ENCODE peak calls at places on chromosomes 6 and 20, in ten cellular contexts. L is suprapubic skin; A is hippocampal formation; P is activated CD4-positive, CD25-positive, alpha-beta regulatory T cell treated with anti-CD3 and anti-CD28 coated beads, Interleukin-2, amount 50 U/mL, for 72 hours; B is stomach; G is kidney tubule cell; M is endothelial cell; U is EH; Y is DND-41; I is A172. C is an unnamed sample.

GRCh38 chr6:88870728-88871330 is 92.6 kb downstream of the RNGTT start:
- DNase-seq in I (peak; percentile 38), B (no peak), A (no peak), G (peak; percentile 72), P (no peak), U (peak; percentile 64), Y (peak; percentile 37), L (no peak), M (peak; percentile 30), C (no peak)

GRCh38 chr20:12255571-12255970 is 337.9 kb downstream of the BTBD3 start:
- DNase-seq in L (no peak), U (no peak), G (no peak), M (no peak), P (no peak), I (no peak), A (no peak), B (no peak), Y (no peak), C (peak; percentile 18)

GRCh38 chr20:23100021-23100753 is 14.1 kb upstream of the CD93 start:
- DNase-seq in I (no peak), B (no peak), M (no peak), L (no peak), P (no peak), G (no peak), U (no peak), Y (no peak), A (no peak), C (no peak)

GRCh38 chr6:42339991-42340401 is 111.7 kb downstream of the TRERF1 start:
- DNase-seq in G (peak; percentile 51), I (peak; percentile 37), M (no peak), Y (no peak), P (peak; percentile 46), A (no peak), B (no peak), L (no peak), U (peak; percentile 17), C (no peak)

GRCh38 chr6:31896856-31897611 is 464 bp downstream of the EHMT2 start:
- DNase-seq in B (no peak), P (no peak), L (no peak), A (no peak), M (no peak), G (no peak), U (no peak), Y (no peak), I (no peak), C (no peak)

GRCh38 chr20:38426006-38426405 is 9.1 kb downstream of the SNHG17 start:
- DNase-seq in G (peak; percentile 77), Y (no peak), A (no peak), U (peak; percentile 95), B (no peak), M (no peak), P (no peak), L (no peak), I (peak; percentile 97), C (no peak)

GRCh38 chr6:92364948-92365386 is 1054.4 kb downstream of the EPHA7 start:
- DNase-seq in L (no peak), I (no peak), Y (no peak), P (no peak), B (no peak), A (no peak), U (no peak), G (no peak), M (no peak), C (no peak)

GRCh38 chr20:64024141-64024990 is 11.6 kb upstream of the C20orf204 start:
- DNase-seq in B (no peak), U (no peak), Y (no peak), I (no peak), L (no peak), A (no peak), M (no peak), G (no peak), P (no peak), C (no peak)

GRCh38 chr6:99130897-99131873 is 183.4 kb upstream of the FBXL4 start:
- DNase-seq in Y (no peak), P (no peak), U (no peak), L (no peak), I (no peak), G (no peak), A (no peak), M (no peak), B (no peak), C (no peak)

GRCh38 chr20:64145458-64146300 is 18.6 kb upstream of the MYT1 start:
- DNase-seq in U (no peak), B (no peak), Y (peak; percentile 22), M (no peak), P (no peak), A (no peak), G (no peak), L (peak; percentile 50), I (no peak), C (no peak)

GRCh38 chr6:26031151-26031594 is 56.1 kb upstream of the HFE start:
- DNase-seq in U (peak; percentile 19), Y (no peak), M (no peak), A (no peak), L (no peak), G (peak; percentile 50), I (no peak), P (no peak), B (no peak), C (no peak)

GRCh38 chr20:50744143-50744792 is 12.9 kb downstream of the PARD6B start:
- DNase-seq in A (no peak), G (peak; percentile 85), U (peak; percentile 92), L (no peak), P (no peak), B (peak; percentile 68), I (peak; percentile 87), M (no peak), Y (no peak), C (no peak)

GRCh38 chr6:105136433-105137350 is 43.1 kb downstream of the POPDC3 start:
- DNase-seq in U (peak; percentile 69), I (no peak), L (peak; percentile 81), B (peak; percentile 57), A (peak; percentile 78), G (peak; percentile 30), M (peak; percentile 69), P (peak; percentile 34), Y (no peak), C (peak; percentile 47)

GRCh38 chr6:3209114-3210023 is 18.1 kb downstream of the TUBB2B start:
- DNase-seq in B (peak; percentile 36), Y (no peak), G (peak; percentile 96), P (peak; percentile 47), U (peak; percentile 99), M (no peak), A (no peak), L (no peak), I (peak; percentile 100), C (no peak)

GRCh38 chr6:46113370-46113769 is 16.4 kb upstream of the ENPP4 start:
- DNase-seq in P (no peak), M (no peak), I (no peak), B (no peak), G (peak; percentile 6), Y (no peak), L (no peak), U (no peak), A (no peak), C (no peak)

GRCh38 chr6:107323133-107323785 is 136.1 kb downstream of the PDSS2 start:
- DNase-seq in U (peak; percentile 64), Y (no peak), A (no peak), I (no peak), M (no peak), P (no peak), B (no peak), G (peak; percentile 46), L (no peak), C (no peak)

GRCh38 chr20:48875914-48876240 is 45.6 kb upstream of the ARFGEF2 start:
- DNase-seq in M (no peak), P (no peak), Y (no peak), A (no peak), G (no peak), L (no peak), B (no peak), I (peak; percentile 62), U (peak; percentile 29), C (no peak)

GRCh38 chr6:135008941-135009290 is 45.7 kb downstream of the HBS1L start:
- DNase-seq in P (no peak), A (no peak), Y (no peak), B (no peak), M (no peak), U (no peak), I (no peak), G (no peak), L (no peak), C (no peak)

GRCh38 chr20:31606928-31607639 is 2.0 kb downstream of the ID1 start:
- DNase-seq in G (peak; percentile 79), A (no peak), B (peak; percentile 55), U (peak; percentile 71), M (no peak), P (no peak), L (no peak), I (peak; percentile 82), Y (no peak), C (peak; percentile 19)

GRCh38 chr6:139588076-139588639 is 213.7 kb upstream of the CITED2 start:
- DNase-seq in A (no peak), M (no peak), B (peak; percentile 84), L (no peak), G (peak; percentile 77), U (peak; percentile 68), Y (no peak), I (peak; percentile 87), P (no peak), C (no peak)

GRCh38 chr6:108621117-108621516 is 60.4 kb downstream of the FOXO3 start:
- DNase-seq in I (peak; percentile 42), Y (no peak), L (no peak), P (no peak), U (peak; percentile 85), A (no peak), B (peak; percentile 41), M (no peak), G (peak; percentile 94), C (no peak)

GRCh38 chr6:163735076-163735475 is 320.6 kb downstream of the QKI start:
- DNase-seq in M (no peak), P (no peak), Y (no peak), U (no peak), B (no peak), A (no peak), L (no peak), I (no peak), G (no peak), C (no peak)

GRCh38 chr20:49870261-49870660 is 45.1 kb downstream of the SPATA2 start:
- DNase-seq in Y (no peak), L (no peak), P (no peak), B (no peak), I (no peak), G (no peak), M (no peak), U (no peak), A (no peak), C (no peak)

C was measured in substantia nigra.